ENCODE peak calls at places on chromosomes 13 and 19, in six cellular contexts. W is right cardiac atrium; G is SK-N-SH treated with all-trans-retinoic acid at 6 μM for 48 hours; H is IMR-90; Y is pancreas; R is activated CD8-positive, alpha-beta T cell treated with anti-CD3 and anti-CD28 coated beads, Interleukin-2, amount 10 ng/mL, durations not matched to agents 7 days and 5 days. M is an unnamed sample.

GRCh38 chr19:1698636-1699035 is 46.2 kb upstream of the TCF3 start:
- ATAC-seq in R (no peak), Y (no peak), G (no peak), H (no peak), W (no peak), M (no peak)

GRCh38 chr19:40705362-40705651 is 11.4 kb downstream of the COQ8B start:
- ATAC-seq in H (no peak), R (no peak), Y (peak), G (no peak), W (peak), M (no peak)

GRCh38 chr19:778910-779653 is 18.2 kb upstream of the PTBP1 start:
- ATAC-seq in W (peak), H (peak), R (no peak), Y (peak), G (peak), M (no peak)

GRCh38 chr13:40377783-40378182 is 288.7 kb downstream of the FOXO1 start:
- ATAC-seq in W (peak), G (no peak), H (no peak), R (no peak), Y (no peak), M (peak)

GRCh38 chr19:35696835-35697234 is 7.5 kb upstream of the ZBTB32 start:
- ATAC-seq in G (no peak), H (no peak), R (no peak), Y (no peak), W (no peak), M (peak)

GRCh38 chr13:51148223-51148951 is 37.3 kb upstream of the C13orf42 start:
- ATAC-seq in H (peak), Y (no peak), G (peak), R (no peak), W (peak), M (peak)

GRCh38 chr13:40181203-40181845 is 485.1 kb downstream of the FOXO1 start:
- ATAC-seq in G (no peak), Y (peak), H (no peak), R (no peak), W (peak), M (no peak)

GRCh38 chr13:65912516-65912915 is 1317.6 kb downstream of the PCDH9 start:
- ATAC-seq in G (no peak), R (no peak), H (no peak), W (no peak), Y (no peak), M (no peak)

GRCh38 chr19:41616785-41617621 is 9.9 kb downstream of the CEACAM4 start:
- ATAC-seq in Y (peak), W (no peak), H (peak), R (no peak), G (peak), M (no peak)

GRCh38 chr13:32354040-32354439 is 38.7 kb downstream of the BRCA2 start:
- ATAC-seq in W (no peak), Y (no peak), H (no peak), R (no peak), G (no peak), M (peak)

GRCh38 chr13:98267080-98267912 is 90.2 kb upstream of the RNF113B start:
- ATAC-seq in R (no peak), H (peak), W (peak), Y (peak), G (no peak), M (no peak)

GRCh38 chr13:73040968-73041580 is 17.7 kb upstream of the KLF5 start:
- ATAC-seq in W (no peak), H (no peak), R (no peak), Y (peak), G (no peak), M (no peak)

GRCh38 chr13:23609414-23610186 is 39.4 kb downstream of the TNFRSF19 start:
- ATAC-seq in R (no peak), H (peak), W (peak), G (peak), Y (peak), M (no peak)

GRCh38 chr13:24995225-24995804 is 100.6 kb upstream of the PABPC3 start:
- ATAC-seq in R (peak), H (peak), Y (peak), W (peak), G (peak), M (peak)

GRCh38 chr19:52665529-52665928 is 27.4 kb upstream of the ZNF83 start:
- ATAC-seq in R (no peak), W (no peak), G (no peak), Y (no peak), H (no peak), M (no peak)

GRCh38 chr19:15283141-15283885 is 49.0 kb downstream of the BRD4 start:
- ATAC-seq in R (no peak), W (peak), G (no peak), Y (no peak), H (peak), M (peak)

GRCh38 chr13:51154029-51154555 is 43.0 kb upstream of the C13orf42 start:
- ATAC-seq in G (no peak), W (peak), Y (peak), R (no peak), H (peak), M (no peak)